ENCODE peak calls at places on chromosomes 3 and 15, in four cellular contexts. Y is psoas muscle, Q is esophagus muscularis mucosa, F is tibial nerve. G is an unnamed sample.

GRCh38 chr15:99345832-99346462 is 94.7 kb downstream of the LRRC28 start:
- DNase-seq in Y (no peak), Q (no peak), F (no peak), G (no peak)

GRCh38 chr15:77312523-77312922 is 107.4 kb downstream of the PEAK1 start:
- DNase-seq in Y (no peak), Q (no peak), F (no peak), G (no peak)

GRCh38 chr3:146803746-146804145 is 198.6 kb upstream of the PLSCR5 start:
- DNase-seq in Q (no peak), Y (no peak), F (no peak), G (no peak)

GRCh38 chr3:141963301-141963700 is 86.9 kb downstream of the ATP1B3 start:
- DNase-seq in Q (no peak), Y (no peak), F (no peak), G (no peak)

GRCh38 chr15:36371509-36371908 is 207.9 kb upstream of the CDIN1 start:
- DNase-seq in Y (no peak), F (no peak), Q (no peak), G (no peak)

GRCh38 chr15:91890614-91891013 is 37.1 kb downstream of the SLCO3A1 start:
- DNase-seq in F (no peak), Q (no peak), Y (no peak), G (no peak)

GRCh38 chr15:69573815-69574472 is 121.3 kb downstream of the RPLP1 start:
- DNase-seq in Y (no peak), Q (no peak), F (no peak), G (no peak)

GRCh38 chr15:64753419-64754185 is 21.8 kb downstream of the RBPMS2 start:
- DNase-seq in Q (no peak), F (no peak), Y (no peak), G (no peak)

GRCh38 chr3:94615275-94616065 is 552.6 kb downstream of the NSUN3 start:
- DNase-seq in Y (no peak), F (no peak), Q (no peak), G (no peak)

GRCh38 chr3:101936419-101937331 is 87.4 kb downstream of the NFKBIZ start:
- DNase-seq in F (no peak), Y (no peak), Q (no peak), G (no peak)

GRCh38 chr3:100097919-100098896 is 16.1 kb downstream of the FILIP1L start:
- DNase-seq in Y (no peak), F (no peak), Q (no peak), G (no peak)

GRCh38 chr3:31929826-31930502 is 51.1 kb downstream of the OSBPL10 start:
- DNase-seq in Y (no peak), Q (no peak), F (no peak), G (no peak)

GRCh38 chr15:45393851-45394250 is 15.5 kb upstream of the GATM start:
- DNase-seq in Q (no peak), Y (no peak), F (no peak), G (no peak)

GRCh38 chr3:138081371-138082084 is 33.9 kb downstream of the DZIP1L start:
- DNase-seq in F (no peak), Y (no peak), Q (peak), G (no peak)

GRCh38 chr3:188834349-188834748 is 337.4 kb upstream of the TPRG1 start:
- DNase-seq in Q (no peak), Y (no peak), F (no peak), G (no peak)

GRCh38 chr3:172562881-172563835 is 39.9 kb upstream of the TNFSF10 start:
- DNase-seq in F (no peak), Q (no peak), Y (no peak), G (no peak)

GRCh38 chr15:90201150-90201943 is at the start of gene SEMA4B:
- DNase-seq in Q (no peak), F (peak), Y (peak), G (no peak)

GRCh38 chr3:194884649-194885315 is 199.1 kb downstream of the FAM43A start:
- DNase-seq in Q (peak), F (no peak), Y (no peak), G (no peak)

GRCh38 chr3:71998995-71999673 is 214.2 kb upstream of the PROK2 start:
- DNase-seq in F (no peak), Y (no peak), Q (no peak), G (no peak)

GRCh38 chr15:96273317-96274086 is 57.0 kb upstream of the NR2F2 start:
- DNase-seq in Y (no peak), F (no peak), Q (peak), G (no peak)

GRCh38 chr3:31341130-31341529 is 191.6 kb upstream of the STT3B start:
- DNase-seq in F (no peak), Q (no peak), Y (no peak), G (no peak)

GRCh38 chr15:63605816-63606215 is 8.6 kb downstream of the FBXL22 start:
- DNase-seq in Q (no peak), F (no peak), Y (no peak), G (no peak)

GRCh38 chr3:191094057-191094456 is 105.0 kb upstream of the OSTN start:
- DNase-seq in F (no peak), Q (no peak), Y (no peak), G (no peak)

GRCh38 chr3:70433091-70433490 is 120.7 kb upstream of the MDFIC2 start:
- DNase-seq in Q (no peak), Y (no peak), F (no peak), G (no peak)

GRCh38 chr3:176193032-176193698 is 1004.1 kb downstream of the TBL1XR1 start:
- DNase-seq in F (no peak), Y (no peak), Q (no peak), G (no peak)

GRCh38 chr3:131125684-131126083 is 99.0 kb downstream of the NEK11 start:
- DNase-seq in Q (no peak), Y (no peak), F (no peak), G (no peak)

GRCh38 chr3:163878396-163878795 is 1199.9 kb downstream of the SI start:
- DNase-seq in F (no peak), Y (no peak), Q (no peak), G (no peak)

GRCh38 chr15:37096878-37097568 is 3.3 kb downstream of the MEIS2 start:
- DNase-seq in Q (no peak), Y (no peak), F (no peak), G (no peak)

GRCh38 chr3:71486831-71487230 is 96.7 kb downstream of the FOXP1 start:
- DNase-seq in Y (no peak), Q (no peak), F (no peak), G (no peak)

GRCh38 chr15:67024322-67024997 is 40.9 kb upstream of the SMAD3 start:
- DNase-seq in Q (no peak), F (peak), Y (peak), G (peak)

GRCh38 chr3:54257114-54257513 is 134.8 kb downstream of the CACNA2D3 start:
- DNase-seq in Y (no peak), Q (no peak), F (no peak), G (no peak)

GRCh38 chr15:32774022-32774421 is 56.2 kb downstream of the GREM1 start:
- DNase-seq in Q (no peak), F (no peak), Y (no peak), G (no peak)

GRCh38 chr3:107421170-107421792 is 44.0 kb downstream of the CCDC54 start:
- DNase-seq in Q (no peak), F (no peak), Y (no peak), G (no peak)

GRCh38 chr3:14253983-14254382 is 75.4 kb downstream of the LSM3 start:
- DNase-seq in F (no peak), Q (no peak), Y (no peak), G (no peak)
- TF ChIP-seq CTCF in F (no peak), Q (no peak), Y (no peak), G (no peak)

DNA sequence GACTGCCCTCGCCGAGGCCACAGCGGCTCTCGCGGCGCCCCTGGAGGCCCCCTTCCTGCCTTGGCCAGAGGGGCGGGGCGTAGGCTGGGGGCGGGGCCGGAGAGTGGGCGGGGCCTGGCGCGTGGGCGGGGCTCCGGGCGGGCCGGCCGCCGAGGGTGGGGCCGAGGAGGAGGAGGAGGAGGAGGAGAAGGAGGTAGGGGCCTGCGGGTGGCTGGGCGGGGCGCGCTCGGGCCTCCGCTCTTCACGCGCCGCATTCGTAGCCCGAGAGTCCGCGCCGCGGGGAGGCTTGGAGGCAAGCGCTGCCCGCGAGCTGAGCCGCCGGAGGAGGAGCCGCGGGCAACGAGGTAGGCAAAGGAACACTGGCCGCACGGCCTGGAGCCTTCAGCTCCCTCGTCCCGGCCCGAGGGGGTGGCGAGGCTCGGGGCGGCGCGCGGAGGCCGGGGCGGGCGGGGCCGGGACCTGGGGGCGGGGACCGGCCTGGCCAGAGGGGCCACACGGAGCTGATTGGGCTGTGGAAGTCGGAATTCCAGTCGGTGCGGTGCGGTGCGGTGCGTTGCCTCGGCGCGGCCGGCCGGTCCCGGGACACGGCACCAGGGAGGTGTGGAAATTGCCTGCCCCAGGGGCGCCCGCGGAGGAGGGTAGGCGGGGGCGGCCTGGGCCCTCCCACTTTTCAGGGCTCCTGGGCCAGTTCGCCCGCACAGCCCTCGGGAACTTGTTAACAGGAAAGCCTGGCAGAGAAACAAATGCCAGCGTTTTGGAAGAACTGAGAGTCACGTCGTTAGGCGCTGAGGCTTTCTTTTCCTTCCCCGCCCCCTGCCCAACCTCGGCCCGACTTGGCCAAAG is at the start of gene PPP2R3A:
- DNase-seq in F (peak), Y (peak), Q (peak), G (peak)
- H3K4me3 ChIP-seq in F (peak), Y (peak), Q (peak), G (peak)

DNA sequence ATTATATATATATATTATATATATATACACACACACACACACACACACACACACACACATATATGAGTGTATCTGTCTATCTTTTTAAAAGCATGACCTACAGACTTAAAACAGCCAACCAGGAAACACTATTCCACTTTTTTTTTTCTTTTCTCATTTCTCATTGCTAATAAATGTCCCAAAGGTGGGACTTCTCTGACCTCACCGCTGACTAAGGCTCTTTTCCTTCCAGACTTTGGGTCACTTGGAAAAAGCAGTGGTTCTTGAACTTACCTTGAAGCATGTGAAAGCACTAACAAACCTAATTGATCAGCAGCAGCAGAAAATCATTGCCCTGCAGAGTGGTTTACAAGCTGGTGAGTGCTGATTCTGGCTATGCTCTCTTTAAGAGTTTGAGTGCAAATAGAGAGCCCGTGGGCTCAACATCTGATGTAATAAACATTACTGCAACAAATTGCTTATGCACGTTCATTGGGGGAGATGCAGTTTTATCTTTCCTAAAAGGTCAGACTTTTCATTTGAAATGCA is 2.0 kb downstream of the BHLHE40 start:
- DNase-seq in Y (no peak), F (no peak), Q (no peak), G (no peak)
- H3K27ac ChIP-seq in Y (peak), F (peak), Q (peak), G (peak)

DNA sequence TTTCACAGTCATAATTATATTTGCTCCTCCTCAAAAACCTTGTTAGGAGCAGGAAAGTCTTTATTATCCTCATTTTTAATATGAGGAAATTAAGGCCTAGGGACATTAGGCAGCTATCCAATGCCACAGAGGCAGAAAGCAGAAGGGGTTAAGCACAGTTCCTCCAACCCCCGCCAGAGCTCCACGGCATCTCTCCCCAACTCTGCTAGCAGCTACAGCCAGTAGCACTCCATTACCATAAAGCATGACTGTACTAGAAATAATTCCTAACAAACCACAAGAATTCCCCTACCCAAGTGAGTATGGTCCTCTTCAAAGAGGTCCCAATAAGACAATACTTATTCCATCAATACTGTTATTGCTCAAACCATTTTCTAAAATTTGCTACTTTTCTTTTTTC is 9.8 kb downstream of the HEG1 start:
- DNase-seq in Y (no peak), F (no peak), Q (no peak), G (no peak)
- TF ChIP-seq CTCF in Y (no peak), F (no peak), Q (no peak), G (no peak)

GRCh38 chr3:46353639-46354410 is at the start of gene CCR2:
- DNase-seq in Y (no peak), Q (peak), F (no peak), G (no peak)
- H3K4me3 ChIP-seq in Y (no peak), Q (no peak), F (no peak), G (no peak)

G was measured in coronary artery.